ENCODE peak calls at places on chromosomes 7 and 10, in five cellular contexts. N is bronchial epithelial cell; E is NCI-H1436; A is stimulated activated naive CD8-positive, alpha-beta T cell treated with anti-CD3 and anti-CD28 coated beads, Interleukin-15, Interleukin-2, amounts not matched to agents 100 U/mL and 50 U/mL, for 24 hours; F is dorsolateral prefrontal cortex. M is an unnamed sample.

GRCh38 chr7:114109299-114109698 is 190.5 kb upstream of the PPP1R3A start:
- DNase-seq in N (peak), E (no peak), A (no peak), F (no peak), M (no peak)

GRCh38 chr10:70578371-70578947 is 24.1 kb downstream of the PRF1 start:
- DNase-seq in N (peak), E (no peak), A (peak), F (no peak), M (no peak)

GRCh38 chr7:76509931-76510877 is at the start of gene UPK3B:
- DNase-seq in N (peak), E (no peak), A (no peak), F (no peak), M (no peak)

GRCh38 chr7:154841731-154842331 is 161.1 kb downstream of the PAXIP1 start:
- DNase-seq in N (no peak), E (peak), A (no peak), F (no peak), M (peak)

GRCh38 chr10:83585686-83586085 is 553.6 kb upstream of the GHITM start:
- DNase-seq in N (no peak), E (no peak), A (no peak), F (no peak), M (no peak)

GRCh38 chr10:49297818-49298665 is 928 bp upstream of the C10orf71 start:
- DNase-seq in N (no peak), E (no peak), A (no peak), F (no peak), M (no peak)

GRCh38 chr10:23344251-23344841 is at the start of gene C10orf67:
- DNase-seq in N (no peak), E (peak), A (peak), F (peak), M (no peak)

GRCh38 chr10:132539431-132539839 is 1.8 kb downstream of the INPP5A start:
- DNase-seq in N (no peak), E (no peak), A (peak), F (no peak), M (no peak)

GRCh38 chr7:131591674-131592328 is 35.4 kb upstream of the PODXL start:
- DNase-seq in N (no peak), E (no peak), A (no peak), F (no peak), M (no peak)

GRCh38 chr10:70558871-70559810 is 43.4 kb downstream of the PRF1 start:
- DNase-seq in N (peak), E (no peak), A (peak), F (peak), M (no peak)

GRCh38 chr7:76125560-76125959 is 76.1 kb upstream of the SRRM3 start:
- DNase-seq in N (no peak), E (no peak), A (no peak), F (no peak), M (no peak)

GRCh38 chr7:70303309-70303708 is 705.0 kb downstream of the AUTS2 start:
- DNase-seq in N (no peak), E (no peak), A (no peak), F (no peak), M (no peak)

GRCh38 chr7:158321936-158322615 is 265.5 kb downstream of the PTPRN2 start:
- DNase-seq in N (no peak), E (no peak), A (no peak), F (no peak), M (no peak)

GRCh38 chr7:135745702-135746312 is 2.8 kb downstream of the FAM180A start:
- DNase-seq in N (peak), E (no peak), A (no peak), F (no peak), M (no peak)

GRCh38 chr10:51000164-51000563 is 74.1 kb upstream of the PRKG1 start:
- DNase-seq in N (peak), E (no peak), A (no peak), F (no peak), M (no peak)

GRCh38 chr10:45433716-45434469 is 59.9 kb downstream of the ALOX5 start:
- DNase-seq in N (no peak), E (no peak), A (no peak), F (no peak), M (no peak)

GRCh38 chr7:33814958-33815735 is 90.2 kb upstream of the BMPER start:
- DNase-seq in N (no peak), E (no peak), A (no peak), F (no peak), M (no peak)

GRCh38 chr10:23345861-23346260 is 1.3 kb upstream of the C10orf67 start:
- DNase-seq in N (peak), E (no peak), A (no peak), F (no peak), M (peak)

GRCh38 chr10:93471110-93471651 is 11.0 kb downstream of the MYOF start:
- DNase-seq in N (peak), E (no peak), A (no peak), F (no peak), M (no peak)

GRCh38 chr10:77846718-77847311 is 79.7 kb downstream of the DLG5 start:
- DNase-seq in N (peak), E (peak), A (peak), F (peak), M (no peak)

GRCh38 chr10:111656066-111656465 is 527.5 kb downstream of the GPAM start:
- DNase-seq in N (no peak), E (no peak), A (no peak), F (no peak), M (no peak)

GRCh38 chr10:124992462-124993344 is 50.8 kb downstream of the ZRANB1 start:
- DNase-seq in N (peak), E (peak), A (peak), F (peak), M (no peak)

M was measured in NCI-H187 treated with DMSO at 0.1 percent for 48 hours.